ENCODE peak calls at places on chromosome X, in nine cellular contexts. Q is CD8-positive, alpha-beta T cell; S is epithelial cell of esophagus; W is tibial artery; U is Peyer's patch; I is endodermal cell; B is pancreas; N is thyroid gland; F is dorsolateral prefrontal cortex. R is an unnamed sample.

GRCh38 chrX:83510466-83511181 is 2.5 kb downstream of the POU3F4 start:
- DNase-seq in Q (no peak), S (no peak), W (no peak), U (no peak), I (peak), B (no peak), N (no peak), F (no peak), R (no peak)

GRCh38 chrX:144265641-144266040 is 381.8 kb downstream of the UBE2NL start:
- DNase-seq in Q (no peak), S (no peak), W (no peak), U (no peak), I (no peak), B (no peak), N (no peak), F (no peak), R (no peak)

GRCh38 chrX:71919436-71919835 is 8.8 kb downstream of the NHSL2 start:
- DNase-seq in Q (no peak), S (no peak), W (no peak), U (no peak), I (no peak), B (no peak), N (no peak), F (no peak), R (no peak)

GRCh38 chrX:50613846-50614245 is 143.2 kb upstream of the DGKK start:
- DNase-seq in Q (no peak), S (peak), W (no peak), U (no peak), I (no peak), B (no peak), N (no peak), F (no peak), R (no peak)

GRCh38 chrX:103404225-103405008 is 28.1 kb downstream of the BEX3 start:
- DNase-seq in Q (peak), S (peak), W (peak), U (peak), I (peak), B (peak), N (peak), F (peak), R (peak)

GRCh38 chrX:22109442-22109841 is 77.3 kb downstream of the PHEX start:
- DNase-seq in Q (no peak), S (peak), W (no peak), U (no peak), I (no peak), B (no peak), N (no peak), F (no peak), R (no peak)

GRCh38 chrX:56219702-56220101 is 12.5 kb upstream of the KLF8 start:
- DNase-seq in Q (no peak), S (peak), W (no peak), U (no peak), I (no peak), B (no peak), N (no peak), F (no peak), R (no peak)

GRCh38 chrX:149799095-149799721 is 17.5 kb downstream of the MAGEA9 start:
- DNase-seq in Q (no peak), S (no peak), W (no peak), U (no peak), I (peak), B (no peak), N (no peak), F (no peak), R (no peak)

GRCh38 chrX:12065251-12065650 is 73.0 kb upstream of the FRMPD4 start:
- DNase-seq in Q (no peak), S (peak), W (no peak), U (no peak), I (peak), B (no peak), N (no peak), F (no peak), R (no peak)

GRCh38 chrX:106791495-106791894 is 11.0 kb upstream of the TBC1D8B start:
- DNase-seq in Q (no peak), S (peak), W (no peak), U (no peak), I (no peak), B (no peak), N (no peak), F (no peak), R (peak)

DNA sequence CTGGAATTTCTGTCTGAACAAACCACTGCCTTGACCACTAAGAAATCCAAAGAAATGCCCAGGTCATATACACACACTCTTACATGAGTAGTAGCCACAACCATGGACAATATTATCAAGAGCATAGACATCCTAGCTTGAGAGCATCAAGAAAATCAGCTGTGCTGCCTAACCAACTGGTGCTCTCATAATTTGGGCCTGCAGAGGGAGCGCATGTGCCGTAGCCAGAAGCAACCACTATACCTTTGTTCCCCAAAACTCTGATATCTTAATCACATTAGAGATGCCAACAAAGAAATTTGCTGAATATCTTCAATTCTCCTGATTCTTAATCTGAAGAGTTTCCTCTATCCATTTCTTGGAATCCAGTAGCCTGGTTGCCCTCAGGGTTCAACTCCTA is 163.6 kb downstream of the ZNF674 start:
- DNase-seq in Q (peak), S (peak), W (no peak), U (peak), I (peak), B (no peak), N (peak), F (no peak), R (no peak)
- TF ChIP-seq CTCF in Q (no peak), S (peak), W (no peak), U (peak), I (peak), B (no peak), N (no peak), F (no peak), R (peak)

DNA sequence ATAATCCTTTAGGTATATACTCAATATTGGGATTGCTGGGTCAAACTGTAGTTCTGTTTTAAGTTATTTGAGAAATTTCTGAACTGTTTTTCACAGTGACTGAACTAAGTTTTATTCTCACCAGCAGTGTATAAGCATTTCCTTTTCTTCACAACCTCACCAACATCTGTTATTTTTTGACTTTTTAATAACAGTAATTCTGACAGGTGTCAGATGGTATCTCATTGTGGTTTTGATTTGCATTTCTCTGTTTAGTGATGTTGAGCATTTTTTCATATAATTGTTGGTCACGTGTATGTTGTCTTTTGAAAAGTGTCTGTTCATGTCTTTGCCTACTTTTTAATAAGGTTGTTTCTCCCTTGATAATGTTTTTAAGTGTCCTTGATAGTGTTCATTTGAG is 112.6 kb downstream of the LINC00632 start:
- DNase-seq in Q (no peak), S (no peak), W (no peak), U (no peak), I (no peak), B (no peak), N (no peak), F (no peak), R (no peak)
- H3K4me3 ChIP-seq in Q (no peak), S (no peak), W (no peak), U (no peak), I (no peak), B (no peak), N (no peak), F (no peak), R (no peak)

DNA sequence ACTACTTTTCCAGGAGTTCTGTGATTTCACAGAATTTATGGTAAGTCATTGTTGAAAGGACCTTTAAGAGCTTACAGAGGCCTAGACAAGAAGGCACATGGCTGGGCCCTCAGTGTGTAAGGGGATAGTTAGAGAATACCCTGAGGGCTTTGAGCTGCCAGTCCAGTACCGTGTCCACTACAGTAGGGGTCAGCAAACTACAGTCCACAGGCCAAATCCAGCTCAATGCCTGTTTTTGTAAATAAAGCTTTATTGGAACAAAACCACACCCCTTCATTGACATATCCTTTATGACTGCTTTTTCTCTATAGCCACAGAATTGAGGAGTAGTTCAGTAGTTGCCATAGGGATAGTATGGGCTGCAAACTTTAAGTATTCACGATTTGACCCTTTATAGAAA is 176.2 kb downstream of the MID1 start:
- DNase-seq in Q (no peak), S (no peak), W (no peak), U (no peak), I (no peak), B (no peak), N (no peak), F (no peak), R (no peak)
- TF ChIP-seq CTCF in Q (no peak), S (no peak), W (no peak), U (no peak), I (peak), B (no peak), N (no peak), F (no peak), R (peak)

GRCh38 chrX:140505421-140506337 is 810 bp upstream of the SOX3 start:
- DNase-seq in Q (no peak), S (no peak), W (no peak), U (no peak), I (peak), B (no peak), N (no peak), F (no peak), R (no peak)
- H3K4me3 ChIP-seq in Q (no peak), S (no peak), W (no peak), U (no peak), I (peak), B (no peak), N (no peak), F (peak), R (no peak)

GRCh38 chrX:39652336-39652735 is 445.4 kb downstream of the BCOR start:
- DNase-seq in Q (no peak), S (peak), W (no peak), U (peak), I (peak), B (no peak), N (peak), F (no peak), R (no peak)
- TF ChIP-seq CTCF in Q (no peak), S (peak), W (no peak), U (no peak), I (peak), B (no peak), N (no peak), F (peak), R (peak)